ENCODE peak calls at places on chromosomes 12 and 14, in five cellular contexts. Y is bronchial epithelial cell, Z is lower lobe of right lung, Q is nephron progenitor cell, W is OCI-LY7. X is an unnamed sample.

GRCh38 chr14:23631702-23632460 is 4.3 kb upstream of the DHRS2 start:
- DNase-seq in Y (peak), Z (peak), Q (peak), W (peak), X (peak)

GRCh38 chr12:94418517-94418916 is 41.1 kb downstream of the CEP83 start:
- DNase-seq in W (no peak), Y (no peak), Z (no peak), Q (no peak), X (no peak)

GRCh38 chr14:68811161-68811560 is 18.3 kb upstream of the ZFP36L1 start:
- DNase-seq in Y (no peak), Z (no peak), Q (no peak), W (no peak), X (no peak)

GRCh38 chr12:48817957-48818830 is at the start of gene CACNB3:
- DNase-seq in Z (peak), Y (peak), W (peak), Q (peak), X (peak)

GRCh38 chr12:6699989-6700645 is 498 bp downstream of the PIANP start:
- DNase-seq in Q (peak), Y (no peak), W (peak), Z (no peak), X (no peak)

GRCh38 chr12:62207248-62207647 is 53.0 kb upstream of the USP15 start:
- DNase-seq in W (no peak), Y (no peak), Z (no peak), Q (no peak), X (no peak)

GRCh38 chr12:124080649-124081048 is 107.6 kb downstream of the ZNF664 start:
- DNase-seq in W (no peak), Q (no peak), Y (no peak), Z (no peak), X (no peak)

GRCh38 chr14:31893156-31893813 is 183.8 kb upstream of the ARHGAP5 start:
- DNase-seq in Z (no peak), Q (no peak), Y (no peak), W (no peak), X (no peak)

GRCh38 chr14:55913324-55914035 is 204.7 kb upstream of the PELI2 start:
- DNase-seq in W (no peak), Z (no peak), Y (no peak), Q (no peak), X (no peak)

GRCh38 chr12:132106921-132107320 is 37.2 kb downstream of the DDX51 start:
- DNase-seq in Z (no peak), Y (peak), W (no peak), Q (no peak), X (no peak)

GRCh38 chr14:106844608-106845285 is 1318.4 kb downstream of the TMEM121 start:
- DNase-seq in Q (no peak), Y (no peak), W (peak), Z (peak), X (peak)

GRCh38 chr14:64391113-64391725 is 3.1 kb downstream of the MTHFD1 start:
- DNase-seq in Q (no peak), Y (no peak), W (no peak), Z (no peak), X (no peak)

GRCh38 chr12:89421093-89421835 is 69.0 kb upstream of the DUSP6 start:
- DNase-seq in Q (no peak), Z (no peak), Y (no peak), W (no peak), X (no peak)
- TF ChIP-seq CTCF in Q (peak), Z (no peak), Y (no peak), W (peak), X (no peak)

GRCh38 chr14:22598099-22598895 is at the start of gene ABHD4:
- DNase-seq in Z (peak), Q (peak), Y (peak), W (peak), X (peak)
- TF ChIP-seq CTCF in Z (peak), Q (no peak), Y (no peak), W (no peak), X (no peak)

DNA sequence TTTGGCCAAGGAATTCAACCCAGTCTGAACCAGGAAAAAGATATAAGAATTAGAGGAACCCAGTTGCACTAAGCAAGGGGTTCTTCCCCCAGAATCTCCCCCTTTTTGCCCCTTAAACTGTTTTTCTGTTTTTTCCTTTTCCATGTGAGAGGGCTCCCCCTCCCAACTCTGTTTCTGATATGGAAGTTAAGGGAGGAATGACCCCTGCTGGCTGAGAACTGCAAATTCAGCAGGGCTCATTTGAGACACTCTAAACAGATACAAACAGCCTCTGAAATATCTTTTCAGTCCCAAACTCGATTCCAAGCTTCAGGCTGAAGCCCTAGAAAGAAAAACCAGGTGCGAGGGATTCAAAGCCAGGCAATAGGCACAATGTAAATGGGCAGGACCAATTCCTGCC is 132.7 kb downstream of the SLC41A2 start:
- DNase-seq in W (peak), Q (no peak), Y (no peak), Z (no peak), X (no peak)
- TF ChIP-seq CTCF in W (peak), Q (no peak), Y (peak), Z (peak), X (no peak)

DNA sequence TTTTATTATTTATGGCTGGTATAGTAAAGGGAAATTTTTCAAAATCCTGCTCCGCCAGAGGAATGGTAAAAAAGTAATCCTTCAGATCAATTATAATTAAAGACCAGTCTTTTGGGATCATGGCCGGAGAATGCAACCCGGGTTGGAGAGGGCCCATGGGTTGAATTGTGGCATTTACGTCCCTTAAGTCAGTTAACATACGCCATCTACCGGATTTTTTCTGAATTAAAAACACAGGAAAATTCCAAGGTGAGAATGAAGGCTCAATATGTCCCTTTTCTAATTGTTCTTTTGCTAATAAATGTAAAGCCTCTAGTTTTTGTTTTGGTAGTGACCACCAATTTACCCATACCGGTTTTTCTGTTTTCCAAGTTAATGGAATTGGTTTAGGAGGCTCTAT is 602.8 kb downstream of the ALG10 start:
- DNase-seq in Q (no peak), Z (no peak), Y (peak), W (peak), X (peak)
- TF ChIP-seq CTCF in Q (no peak), Z (peak), Y (no peak), W (peak), X (no peak)

GRCh38 chr12:108850854-108851573 is 6.4 kb downstream of the SSH1 start:
- DNase-seq in Z (peak), W (peak), Y (no peak), Q (no peak), X (peak)
- TF ChIP-seq CTCF in Z (peak), W (peak), Y (no peak), Q (no peak), X (peak)

DNA sequence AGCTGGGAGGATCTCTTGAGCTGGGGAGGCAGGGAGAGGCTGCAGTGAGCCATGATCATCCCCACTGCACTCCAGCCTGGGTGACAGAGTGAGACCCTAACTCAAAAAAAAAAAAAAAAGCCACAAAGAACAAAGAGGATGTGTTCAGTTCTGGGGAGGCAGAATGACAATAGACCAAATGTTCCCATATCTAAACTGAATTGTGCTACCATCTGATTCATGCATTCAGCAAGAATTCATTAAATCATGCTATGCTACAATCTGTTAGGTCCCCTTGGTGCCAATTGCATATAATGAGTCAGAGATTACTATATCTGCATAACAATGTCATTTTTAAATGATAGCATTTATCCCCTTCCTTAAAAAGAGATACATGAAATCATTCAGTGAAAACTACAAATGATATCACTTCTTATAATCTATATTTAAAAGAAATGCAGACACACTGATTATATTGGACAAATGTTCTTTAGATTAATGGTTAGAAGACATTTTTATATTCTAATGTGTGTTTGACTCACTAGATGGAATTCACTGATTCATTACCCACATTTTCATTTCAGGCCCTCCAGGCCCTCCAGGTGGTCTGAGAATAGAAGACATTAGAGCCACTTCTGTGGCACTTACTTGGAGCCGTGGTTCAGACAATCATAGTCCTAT is 207.6 kb upstream of the PDZRN4 start:
- DNase-seq in Z (no peak), Y (peak), W (no peak), Q (no peak), X (no peak)
- TF ChIP-seq CTCF in Z (no peak), Y (no peak), W (no peak), Q (no peak), X (no peak)

GRCh38 chr12:80938397-80938796 is 663 bp upstream of the LIN7A start:
- DNase-seq in W (no peak), Q (no peak), Y (no peak), Z (no peak), X (no peak)

GRCh38 chr12:80943345-80943744 is 5.6 kb upstream of the LIN7A start:
- DNase-seq in W (no peak), Q (no peak), Z (no peak), Y (no peak), X (no peak)

GRCh38 chr12:80939231-80939950 is 1.7 kb upstream of the LIN7A start:
- DNase-seq in Q (no peak), Y (no peak), Z (no peak), W (no peak), X (no peak)

GRCh38 chr12:80937391-80938238 is at the start of gene LIN7A:
- DNase-seq in Z (peak), W (no peak), Q (peak), Y (no peak), X (peak)

GRCh38 chr12:80941916-80942315 is 4.2 kb upstream of the LIN7A start:
- DNase-seq in Y (peak), Q (no peak), W (no peak), Z (no peak), X (no peak)
- TF ChIP-seq CTCF in Y (no peak), Q (no peak), W (no peak), Z (no peak), X (no peak)

GRCh38 chr14:102626530-102626929 is 34.1 kb downstream of the RCOR1 start:
- DNase-seq in W (no peak), Y (no peak), Q (no peak), Z (no peak), X (no peak)
- TF ChIP-seq CTCF in W (peak), Y (no peak), Q (no peak), Z (no peak), X (no peak)

DNA sequence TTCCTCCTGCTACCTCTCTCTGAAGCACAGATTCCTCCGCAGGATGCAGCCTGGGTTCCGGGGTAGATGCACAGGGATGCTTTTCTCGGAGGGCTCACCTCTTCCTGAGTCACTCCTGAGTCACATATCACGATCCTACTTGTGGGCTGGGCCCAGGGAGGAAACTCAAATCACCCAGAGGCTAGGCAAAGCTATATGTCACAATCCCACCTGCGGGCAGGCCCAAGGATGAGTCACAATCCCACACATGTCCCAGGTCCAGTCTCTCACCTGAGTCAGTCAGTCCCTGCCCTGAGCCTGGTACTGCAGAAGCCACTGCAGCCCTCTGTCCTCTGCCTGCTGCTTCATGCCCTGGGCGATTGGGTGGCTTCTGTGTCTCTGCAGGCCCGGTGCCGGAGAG is 149.0 kb upstream of the GSC start:
- DNase-seq in Y (peak), Q (no peak), Z (no peak), W (no peak), X (no peak)
- TF ChIP-seq CTCF in Y (no peak), Q (no peak), Z (no peak), W (no peak), X (no peak)

GRCh38 chr12:130870442-130871285 is 1.2 kb upstream of the RAN start:
- DNase-seq in W (peak), Z (peak), Y (peak), Q (peak), X (peak)
- TF ChIP-seq CTCF in W (peak), Z (peak), Y (peak), Q (peak), X (peak)